ENCODE peak calls at places on chromosomes 7 and 10, in seven cellular contexts. One of them, this sample, is unnamed.

GRCh38 chr7:818031-818699 is 14.1 kb upstream of the SUN1 start:
- DNase-seq in Daoy: peak; percentile 41
- DNase-seq in activated T-helper 9 cell treated with anti-CD3 and anti-CD28 coated beads, Interleukin-2, amount 50 U/mL, for 16 hours: no peak
- DNase-seq in GM19239: no peak
- DNase-seq in COR-L47: no peak
- DNase-seq in astrocyte: peak; percentile 69
- DNase-seq in GM04504: peak; percentile 43
- DNase-seq in this sample: no peak

GRCh38 chr10:71221586-71222202 is 9.3 kb downstream of the UNC5B start:
- DNase-seq in Daoy: no peak
- DNase-seq in activated T-helper 9 cell treated with anti-CD3 and anti-CD28 coated beads, Interleukin-2, amount 50 U/mL, for 16 hours: no peak
- DNase-seq in GM19239: no peak
- DNase-seq in COR-L47: no peak
- DNase-seq in astrocyte: no peak
- DNase-seq in GM04504: no peak
- DNase-seq in this sample: no peak

GRCh38 chr7:38744746-38745145 is 113.6 kb upstream of the AMPH start:
- DNase-seq in Daoy: peak; percentile 64
- DNase-seq in activated T-helper 9 cell treated with anti-CD3 and anti-CD28 coated beads, Interleukin-2, amount 50 U/mL, for 16 hours: no peak
- DNase-seq in GM19239: no peak
- DNase-seq in COR-L47: no peak
- DNase-seq in astrocyte: peak; percentile 67
- DNase-seq in GM04504: peak; percentile 35
- DNase-seq in this sample: no peak

GRCh38 chr10:102009801-102010425 is 46.1 kb downstream of the ARMH3 start:
- DNase-seq in Daoy: peak; percentile 73
- DNase-seq in activated T-helper 9 cell treated with anti-CD3 and anti-CD28 coated beads, Interleukin-2, amount 50 U/mL, for 16 hours: no peak
- DNase-seq in GM19239: peak; percentile 48
- DNase-seq in COR-L47: peak; percentile 31
- DNase-seq in astrocyte: peak; percentile 86
- DNase-seq in GM04504: peak; percentile 82
- DNase-seq in this sample: peak; percentile 70

GRCh38 chr10:74439213-74439612 is 288.2 kb downstream of the ADK start:
- DNase-seq in Daoy: no peak
- DNase-seq in activated T-helper 9 cell treated with anti-CD3 and anti-CD28 coated beads, Interleukin-2, amount 50 U/mL, for 16 hours: no peak
- DNase-seq in GM19239: no peak
- DNase-seq in COR-L47: no peak
- DNase-seq in astrocyte: no peak
- DNase-seq in GM04504: no peak
- DNase-seq in this sample: no peak

GRCh38 chr7:138663741-138664710 is 37.1 kb downstream of the SVOPL start:
- DNase-seq in Daoy: no peak
- DNase-seq in activated T-helper 9 cell treated with anti-CD3 and anti-CD28 coated beads, Interleukin-2, amount 50 U/mL, for 16 hours: no peak
- DNase-seq in GM19239: no peak
- DNase-seq in COR-L47: no peak
- DNase-seq in astrocyte: no peak
- DNase-seq in GM04504: no peak
- DNase-seq in this sample: no peak

GRCh38 chr10:98030093-98030821 is at the start of gene CRTAC1:
- DNase-seq in Daoy: peak; percentile 89
- DNase-seq in activated T-helper 9 cell treated with anti-CD3 and anti-CD28 coated beads, Interleukin-2, amount 50 U/mL, for 16 hours: no peak
- DNase-seq in GM19239: no peak
- DNase-seq in COR-L47: peak; percentile 67
- DNase-seq in astrocyte: no peak
- DNase-seq in GM04504: no peak
- DNase-seq in this sample: peak; percentile 72

GRCh38 chr7:29274156-29275017 is 79.8 kb downstream of the CHN2 start:
- DNase-seq in Daoy: no peak
- DNase-seq in activated T-helper 9 cell treated with anti-CD3 and anti-CD28 coated beads, Interleukin-2, amount 50 U/mL, for 16 hours: no peak
- DNase-seq in GM19239: no peak
- DNase-seq in COR-L47: no peak
- DNase-seq in astrocyte: peak; percentile 51
- DNase-seq in GM04504: no peak
- DNase-seq in this sample: no peak

GRCh38 chr7:140062118-140062527 is 628 bp downstream of the PARP12 start:
- DNase-seq in Daoy: peak; percentile 33
- DNase-seq in activated T-helper 9 cell treated with anti-CD3 and anti-CD28 coated beads, Interleukin-2, amount 50 U/mL, for 16 hours: peak; percentile 39
- DNase-seq in GM19239: peak; percentile 35
- DNase-seq in COR-L47: peak; percentile 33
- DNase-seq in astrocyte: no peak
- DNase-seq in GM04504: no peak
- DNase-seq in this sample: peak; percentile 37

GRCh38 chr7:19404912-19405329 is 259.7 kb upstream of the FERD3L start:
- DNase-seq in Daoy: peak; percentile 98
- DNase-seq in activated T-helper 9 cell treated with anti-CD3 and anti-CD28 coated beads, Interleukin-2, amount 50 U/mL, for 16 hours: no peak
- DNase-seq in GM19239: no peak
- DNase-seq in COR-L47: no peak
- DNase-seq in astrocyte: peak; percentile 100
- DNase-seq in GM04504: peak; percentile 91
- DNase-seq in this sample: no peak

GRCh38 chr10:132279873-132280645 is 27.7 kb downstream of the STK32C start:
- DNase-seq in Daoy: no peak
- DNase-seq in activated T-helper 9 cell treated with anti-CD3 and anti-CD28 coated beads, Interleukin-2, amount 50 U/mL, for 16 hours: no peak
- DNase-seq in GM19239: no peak
- DNase-seq in COR-L47: no peak
- DNase-seq in astrocyte: no peak
- DNase-seq in GM04504: no peak
- DNase-seq in this sample: no peak

GRCh38 chr7:122887198-122887597 is 938 bp upstream of the CADPS2 start:
- DNase-seq in Daoy: peak; percentile 88
- DNase-seq in activated T-helper 9 cell treated with anti-CD3 and anti-CD28 coated beads, Interleukin-2, amount 50 U/mL, for 16 hours: no peak
- DNase-seq in GM19239: no peak
- DNase-seq in COR-L47: peak; percentile 84
- DNase-seq in astrocyte: peak; percentile 75
- DNase-seq in GM04504: no peak
- DNase-seq in this sample: peak; percentile 88

GRCh38 chr10:114271779-114272167 is 32.7 kb downstream of the VWA2 start:
- DNase-seq in Daoy: peak; percentile 90
- DNase-seq in activated T-helper 9 cell treated with anti-CD3 and anti-CD28 coated beads, Interleukin-2, amount 50 U/mL, for 16 hours: no peak
- DNase-seq in GM19239: no peak
- DNase-seq in COR-L47: no peak
- DNase-seq in astrocyte: peak; percentile 98
- DNase-seq in GM04504: peak; percentile 92
- DNase-seq in this sample: no peak

GRCh38 chr7:17564678-17565209 is 266.3 kb downstream of the AHR start:
- DNase-seq in Daoy: peak; percentile 64
- DNase-seq in activated T-helper 9 cell treated with anti-CD3 and anti-CD28 coated beads, Interleukin-2, amount 50 U/mL, for 16 hours: no peak
- DNase-seq in GM19239: no peak
- DNase-seq in COR-L47: no peak
- DNase-seq in astrocyte: peak; percentile 85
- DNase-seq in GM04504: peak; percentile 40
- DNase-seq in this sample: no peak

GRCh38 chr7:13850185-13850752 is 139.2 kb downstream of the ETV1 start:
- DNase-seq in Daoy: peak; percentile 94
- DNase-seq in activated T-helper 9 cell treated with anti-CD3 and anti-CD28 coated beads, Interleukin-2, amount 50 U/mL, for 16 hours: peak; percentile 40
- DNase-seq in GM19239: no peak
- DNase-seq in COR-L47: peak; percentile 42
- DNase-seq in astrocyte: peak; percentile 99
- DNase-seq in GM04504: peak; percentile 96
- DNase-seq in this sample: no peak

GRCh38 chr10:12154516-12154915 is 25.0 kb downstream of the SEC61A2 start:
- DNase-seq in Daoy: no peak
- DNase-seq in activated T-helper 9 cell treated with anti-CD3 and anti-CD28 coated beads, Interleukin-2, amount 50 U/mL, for 16 hours: no peak
- DNase-seq in GM19239: no peak
- DNase-seq in COR-L47: no peak
- DNase-seq in astrocyte: no peak
- DNase-seq in GM04504: no peak
- DNase-seq in this sample: no peak

GRCh38 chr10:132891994-132892393 is 50.4 kb downstream of the CFAP46 start:
- DNase-seq in Daoy: no peak
- DNase-seq in activated T-helper 9 cell treated with anti-CD3 and anti-CD28 coated beads, Interleukin-2, amount 50 U/mL, for 16 hours: no peak
- DNase-seq in GM19239: no peak
- DNase-seq in COR-L47: no peak
- DNase-seq in astrocyte: peak; percentile 9
- DNase-seq in GM04504: peak; percentile 18
- DNase-seq in this sample: no peak

GRCh38 chr10:104099274-104099673 is 13.6 kb upstream of the COL17A1 start:
- DNase-seq in Daoy: no peak
- DNase-seq in activated T-helper 9 cell treated with anti-CD3 and anti-CD28 coated beads, Interleukin-2, amount 50 U/mL, for 16 hours: no peak
- DNase-seq in GM19239: no peak
- DNase-seq in COR-L47: no peak
- DNase-seq in astrocyte: peak; percentile 51
- DNase-seq in GM04504: no peak
- DNase-seq in this sample: no peak

GRCh38 chr10:26386800-26387199 is 51.3 kb upstream of the APBB1IP start:
- DNase-seq in Daoy: no peak
- DNase-seq in activated T-helper 9 cell treated with anti-CD3 and anti-CD28 coated beads, Interleukin-2, amount 50 U/mL, for 16 hours: no peak
- DNase-seq in GM19239: no peak
- DNase-seq in COR-L47: no peak
- DNase-seq in astrocyte: no peak
- DNase-seq in GM04504: no peak
- DNase-seq in this sample: no peak

GRCh38 chr10:79413196-79413595 is 32.2 kb downstream of the ZCCHC24 start:
- DNase-seq in Daoy: peak; percentile 63
- DNase-seq in activated T-helper 9 cell treated with anti-CD3 and anti-CD28 coated beads, Interleukin-2, amount 50 U/mL, for 16 hours: no peak
- DNase-seq in GM19239: no peak
- DNase-seq in COR-L47: no peak
- DNase-seq in astrocyte: no peak
- DNase-seq in GM04504: no peak
- DNase-seq in this sample: no peak

GRCh38 chr10:58921366-58921947 is 255.0 kb upstream of the PHYHIPL start:
- DNase-seq in Daoy: no peak
- DNase-seq in activated T-helper 9 cell treated with anti-CD3 and anti-CD28 coated beads, Interleukin-2, amount 50 U/mL, for 16 hours: no peak
- DNase-seq in GM19239: no peak
- DNase-seq in COR-L47: no peak
- DNase-seq in astrocyte: no peak
- DNase-seq in GM04504: no peak
- DNase-seq in this sample: no peak

GRCh38 chr7:101390901-101391301 is 28.2 kb downstream of the COL26A1 start:
- DNase-seq in Daoy: peak; percentile 66
- DNase-seq in activated T-helper 9 cell treated with anti-CD3 and anti-CD28 coated beads, Interleukin-2, amount 50 U/mL, for 16 hours: no peak
- DNase-seq in GM19239: peak; percentile 88
- DNase-seq in COR-L47: no peak
- DNase-seq in astrocyte: no peak
- DNase-seq in GM04504: no peak
- DNase-seq in this sample: no peak

GRCh38 chr7:138843632-138844580 is 45.9 kb upstream of the ATP6V0A4 start:
- DNase-seq in Daoy: no peak
- DNase-seq in activated T-helper 9 cell treated with anti-CD3 and anti-CD28 coated beads, Interleukin-2, amount 50 U/mL, for 16 hours: no peak
- DNase-seq in GM19239: no peak
- DNase-seq in COR-L47: no peak
- DNase-seq in astrocyte: no peak
- DNase-seq in GM04504: no peak
- DNase-seq in this sample: peak; percentile 31

GRCh38 chr7:76260171-76260703 is 42.2 kb upstream of the HSPB1 start:
- DNase-seq in Daoy: peak; percentile 85
- DNase-seq in activated T-helper 9 cell treated with anti-CD3 and anti-CD28 coated beads, Interleukin-2, amount 50 U/mL, for 16 hours: peak; percentile 24
- DNase-seq in GM19239: no peak
- DNase-seq in COR-L47: no peak
- DNase-seq in astrocyte: no peak
- DNase-seq in GM04504: no peak
- DNase-seq in this sample: peak; percentile 63

GRCh38 chr10:77036993-77037734 is 600.4 kb downstream of the KCNMA1 start:
- DNase-seq in Daoy: peak; percentile 4
- DNase-seq in activated T-helper 9 cell treated with anti-CD3 and anti-CD28 coated beads, Interleukin-2, amount 50 U/mL, for 16 hours: no peak
- DNase-seq in GM19239: no peak
- DNase-seq in COR-L47: peak; percentile 20
- DNase-seq in astrocyte: no peak
- DNase-seq in GM04504: no peak
- DNase-seq in this sample: no peak

GRCh38 chr10:68175954-68176353 is 56.0 kb downstream of the ATOH7 start:
- DNase-seq in Daoy: no peak
- DNase-seq in activated T-helper 9 cell treated with anti-CD3 and anti-CD28 coated beads, Interleukin-2, amount 50 U/mL, for 16 hours: no peak
- DNase-seq in GM19239: no peak
- DNase-seq in COR-L47: no peak
- DNase-seq in astrocyte: no peak
- DNase-seq in GM04504: no peak
- DNase-seq in this sample: no peak

GRCh38 chr7:100156331-100157068 is 2.0 kb downstream of the TRAPPC14 start:
- DNase-seq in Daoy: no peak
- DNase-seq in activated T-helper 9 cell treated with anti-CD3 and anti-CD28 coated beads, Interleukin-2, amount 50 U/mL, for 16 hours: no peak
- DNase-seq in GM19239: no peak
- DNase-seq in COR-L47: no peak
- DNase-seq in astrocyte: no peak
- DNase-seq in GM04504: no peak
- DNase-seq in this sample: no peak

GRCh38 chr10:123621910-123622309 is 44.2 kb upstream of the GPR26 start:
- DNase-seq in Daoy: no peak
- DNase-seq in activated T-helper 9 cell treated with anti-CD3 and anti-CD28 coated beads, Interleukin-2, amount 50 U/mL, for 16 hours: no peak
- DNase-seq in GM19239: no peak
- DNase-seq in COR-L47: no peak
- DNase-seq in astrocyte: no peak
- DNase-seq in GM04504: no peak
- DNase-seq in this sample: no peak

GRCh38 chr7:20408467-20408826 is 77.7 kb downstream of the ITGB8 start:
- DNase-seq in Daoy: peak; percentile 15
- DNase-seq in activated T-helper 9 cell treated with anti-CD3 and anti-CD28 coated beads, Interleukin-2, amount 50 U/mL, for 16 hours: no peak
- DNase-seq in GM19239: no peak
- DNase-seq in COR-L47: no peak
- DNase-seq in astrocyte: peak; percentile 55
- DNase-seq in GM04504: peak; percentile 10
- DNase-seq in this sample: no peak

GRCh38 chr10:95039281-95039680 is 30.0 kb downstream of the CYP2C8 start:
- DNase-seq in Daoy: no peak
- DNase-seq in activated T-helper 9 cell treated with anti-CD3 and anti-CD28 coated beads, Interleukin-2, amount 50 U/mL, for 16 hours: no peak
- DNase-seq in GM19239: no peak
- DNase-seq in COR-L47: no peak
- DNase-seq in astrocyte: no peak
- DNase-seq in GM04504: no peak
- DNase-seq in this sample: no peak

GRCh38 chr10:85891471-85891870 is 475.1 kb downstream of the GRID1 start:
- DNase-seq in Daoy: no peak
- DNase-seq in activated T-helper 9 cell treated with anti-CD3 and anti-CD28 coated beads, Interleukin-2, amount 50 U/mL, for 16 hours: no peak
- DNase-seq in GM19239: no peak
- DNase-seq in COR-L47: no peak
- DNase-seq in astrocyte: no peak
- DNase-seq in GM04504: no peak
- DNase-seq in this sample: no peak

GRCh38 chr10:47421057-47421952 is 37.2 kb upstream of the ZNF488 start:
- DNase-seq in Daoy: peak; percentile 85
- DNase-seq in activated T-helper 9 cell treated with anti-CD3 and anti-CD28 coated beads, Interleukin-2, amount 50 U/mL, for 16 hours: no peak
- DNase-seq in GM19239: no peak
- DNase-seq in COR-L47: no peak
- DNase-seq in astrocyte: peak; percentile 87
- DNase-seq in GM04504: no peak
- DNase-seq in this sample: no peak

GRCh38 chr7:55094122-55094690 is 75.4 kb downstream of the EGFR start:
- DNase-seq in Daoy: no peak
- DNase-seq in activated T-helper 9 cell treated with anti-CD3 and anti-CD28 coated beads, Interleukin-2, amount 50 U/mL, for 16 hours: no peak
- DNase-seq in GM19239: no peak
- DNase-seq in COR-L47: no peak
- DNase-seq in astrocyte: no peak
- DNase-seq in GM04504: no peak
- DNase-seq in this sample: no peak

GRCh38 chr7:128374041-128374440 is 12.6 kb upstream of the PRRT4 start:
- DNase-seq in Daoy: no peak
- DNase-seq in activated T-helper 9 cell treated with anti-CD3 and anti-CD28 coated beads, Interleukin-2, amount 50 U/mL, for 16 hours: no peak
- DNase-seq in GM19239: no peak
- DNase-seq in COR-L47: no peak
- DNase-seq in astrocyte: no peak
- DNase-seq in GM04504: no peak
- DNase-seq in this sample: no peak

GRCh38 chr10:126723226-126723625 is 52.7 kb upstream of the C10orf90 start:
- DNase-seq in Daoy: no peak
- DNase-seq in activated T-helper 9 cell treated with anti-CD3 and anti-CD28 coated beads, Interleukin-2, amount 50 U/mL, for 16 hours: no peak
- DNase-seq in GM19239: no peak
- DNase-seq in COR-L47: no peak
- DNase-seq in astrocyte: no peak
- DNase-seq in GM04504: no peak
- DNase-seq in this sample: no peak

GRCh38 chr10:12420530-12421117 is 71.3 kb downstream of the CAMK1D start:
- DNase-seq in Daoy: no peak
- DNase-seq in activated T-helper 9 cell treated with anti-CD3 and anti-CD28 coated beads, Interleukin-2, amount 50 U/mL, for 16 hours: no peak
- DNase-seq in GM19239: no peak
- DNase-seq in COR-L47: no peak
- DNase-seq in astrocyte: no peak
- DNase-seq in GM04504: no peak
- DNase-seq in this sample: no peak

GRCh38 chr10:32459072-32459703 is 13.2 kb downstream of the CCDC7 start:
- DNase-seq in Daoy: no peak
- DNase-seq in activated T-helper 9 cell treated with anti-CD3 and anti-CD28 coated beads, Interleukin-2, amount 50 U/mL, for 16 hours: no peak
- DNase-seq in GM19239: no peak
- DNase-seq in COR-L47: no peak
- DNase-seq in astrocyte: no peak
- DNase-seq in GM04504: no peak
- DNase-seq in this sample: no peak

GRCh38 chr7:4166340-4166739 is 515.8 kb upstream of the FOXK1 start:
- DNase-seq in Daoy: no peak
- DNase-seq in activated T-helper 9 cell treated with anti-CD3 and anti-CD28 coated beads, Interleukin-2, amount 50 U/mL, for 16 hours: no peak
- DNase-seq in GM19239: no peak
- DNase-seq in COR-L47: no peak
- DNase-seq in astrocyte: no peak
- DNase-seq in GM04504: no peak
- DNase-seq in this sample: no peak

This sample was measured in testis.